ENCODE peak calls at places on chromosomes 12 and 14, in ten cellular contexts. U, Y, M, I, X, C, O, D, V and A are unnamed samples.

GRCh38 chr12:78086553-78087362 is 256.1 kb downstream of the NAV3 start:
- DNase-seq in U (no peak), Y (no peak), M (peak; percentile 11), I (no peak), X (peak; percentile 44), C (no peak), O (no peak), D (no peak), V (no peak), A (peak; percentile 24)

GRCh38 chr14:72574687-72575086 is 319.2 kb downstream of the DPF3 start:
- DNase-seq in U (no peak), Y (no peak), M (no peak), I (peak; percentile 3), X (no peak), C (no peak), O (no peak), D (no peak), V (no peak), A (no peak)

GRCh38 chr14:32939254-32940065 is 781 bp downstream of the NPAS3 start:
- DNase-seq in U (no peak), Y (peak; percentile 71), M (peak; percentile 63), I (peak; percentile 18), X (peak; percentile 78), C (peak; percentile 90), O (peak; percentile 86), D (no peak), V (peak; percentile 54), A (peak; percentile 68)

GRCh38 chr14:71618047-71618446 is 314.2 kb upstream of the RGS6 start:
- DNase-seq in U (no peak), Y (no peak), M (no peak), I (no peak), X (no peak), C (no peak), O (no peak), D (no peak), V (no peak), A (no peak)

GRCh38 chr14:77654001-77654431 is 37.6 kb upstream of the SPTLC2 start:
- DNase-seq in U (no peak), Y (no peak), M (no peak), I (no peak), X (no peak), C (no peak), O (no peak), D (no peak), V (no peak), A (no peak)

GRCh38 chr14:101986953-101987352 is 22.6 kb downstream of the DYNC1H1 start:
- DNase-seq in U (no peak), Y (no peak), M (no peak), I (no peak), X (no peak), C (no peak), O (no peak), D (no peak), V (no peak), A (no peak)

GRCh38 chr12:44765796-44766195 is 110.3 kb downstream of the NELL2 start:
- DNase-seq in U (no peak), Y (no peak), M (no peak), I (no peak), X (no peak), C (no peak), O (no peak), D (no peak), V (no peak), A (no peak)

GRCh38 chr14:32254952-32255679 is 52.0 kb upstream of the RNU6-8 start:
- DNase-seq in U (peak; percentile 65), Y (peak; percentile 68), M (peak; percentile 83), I (peak; percentile 56), X (peak; percentile 76), C (peak; percentile 75), O (peak; percentile 80), D (peak; percentile 76), V (peak; percentile 77), A (peak; percentile 59)

GRCh38 chr14:50006141-50006540 is 110.2 kb downstream of the VCPKMT start:
- DNase-seq in U (no peak), Y (no peak), M (no peak), I (no peak), X (peak; percentile 76), C (no peak), O (no peak), D (no peak), V (no peak), A (no peak)

GRCh38 chr14:51523243-51523642 is 128.5 kb upstream of the FRMD6 start:
- DNase-seq in U (no peak), Y (no peak), M (no peak), I (no peak), X (no peak), C (no peak), O (no peak), D (no peak), V (no peak), A (no peak)
- H3K4me3 ChIP-seq in U (no peak overlapping the region), Y (no peak overlapping the region), M (no peak overlapping the region), I (no peak overlapping the region), X (no peak overlapping the region), C (no peak overlapping the region), O (no peak overlapping the region), D (no peak overlapping the region), V (no peak overlapping the region), A (no peak overlapping the region)

GRCh38 chr12:15212877-15213276 is 8.3 kb downstream of the RERG start:
- DNase-seq in U (no peak), Y (no peak), M (no peak), I (no peak), X (no peak), C (no peak), O (no peak), D (no peak), V (no peak), A (no peak)
- H3K27ac ChIP-seq in U (no peak overlapping the region), Y (no peak overlapping the region), M (no peak overlapping the region), I (no peak overlapping the region), X (no peak overlapping the region), C (no peak overlapping the region), O (no peak overlapping the region), D (peak overlapping the region; percentile 2), V (no peak overlapping the region), A (no peak overlapping the region)

DNA sequence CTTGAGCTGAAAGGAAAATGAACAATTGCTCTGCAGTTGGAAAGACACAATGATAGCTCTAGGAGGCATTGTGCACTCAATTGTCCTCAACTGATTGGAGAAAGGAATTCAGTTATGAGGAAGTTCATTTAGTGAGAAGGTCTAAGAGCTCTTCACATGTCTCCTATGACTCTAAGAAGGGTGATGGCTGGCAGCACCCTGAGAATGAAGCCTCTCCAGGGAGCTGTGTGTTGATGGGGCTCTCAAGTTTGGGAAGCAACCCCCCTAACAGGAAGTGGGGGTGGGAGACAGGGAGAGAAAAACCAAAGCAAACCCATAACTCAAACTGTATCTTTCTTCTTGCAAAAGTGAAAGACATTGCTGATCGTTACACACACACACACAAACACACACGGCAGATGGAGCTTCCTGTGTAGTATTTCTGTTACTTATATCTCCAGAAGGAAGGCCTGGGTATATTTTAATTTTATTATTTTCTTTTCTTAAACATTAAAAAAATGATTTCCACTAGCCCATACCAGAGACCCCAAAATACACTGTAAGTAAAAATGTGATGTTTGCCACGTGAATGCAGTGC is 21.2 kb downstream of the CHST11 start:
- DNase-seq in U (no peak), Y (no peak), M (no peak), I (no peak), X (no peak), C (peak; percentile 40), O (no peak), D (no peak), V (no peak), A (no peak)
- H3K4me3 ChIP-seq in U (peak overlapping the region; percentile 61), Y (no peak overlapping the region), M (no peak overlapping the region), I (no peak overlapping the region), X (no peak overlapping the region), C (no peak overlapping the region), O (no peak overlapping the region), D (no peak overlapping the region), V (no peak overlapping the region), A (no peak overlapping the region)

GRCh38 chr12:52022841-52023181 is 16.1 kb downstream of the TAMALIN start:
- DNase-seq in U (no peak), Y (no peak), M (peak; percentile 42), I (no peak), X (peak; percentile 74), C (no peak), O (peak; percentile 34), D (no peak), V (no peak), A (no peak)

GRCh38 chr12:52026267-52026666 is 19.5 kb downstream of the TAMALIN start:
- DNase-seq in U (no peak), Y (no peak), M (no peak), I (no peak), X (no peak), C (peak; percentile 75), O (no peak), D (no peak), V (no peak), A (no peak)

GRCh38 chr12:52023182-52023975 is 16.6 kb downstream of the TAMALIN start:
- DNase-seq in U (peak; percentile 90), Y (peak; percentile 49), M (peak; percentile 78), I (peak; percentile 36), X (peak; percentile 96), C (peak; percentile 72), O (peak; percentile 91), D (no peak), V (peak; percentile 65), A (peak; percentile 89)

GRCh38 chr12:52025301-52026172 is 18.8 kb downstream of the TAMALIN start:
- DNase-seq in U (peak; percentile 88), Y (peak; percentile 61), M (peak; percentile 90), I (peak; percentile 78), X (peak; percentile 87), C (peak; percentile 89), O (peak; percentile 93), D (peak; percentile 92), V (peak; percentile 86), A (peak; percentile 83)

DNA sequence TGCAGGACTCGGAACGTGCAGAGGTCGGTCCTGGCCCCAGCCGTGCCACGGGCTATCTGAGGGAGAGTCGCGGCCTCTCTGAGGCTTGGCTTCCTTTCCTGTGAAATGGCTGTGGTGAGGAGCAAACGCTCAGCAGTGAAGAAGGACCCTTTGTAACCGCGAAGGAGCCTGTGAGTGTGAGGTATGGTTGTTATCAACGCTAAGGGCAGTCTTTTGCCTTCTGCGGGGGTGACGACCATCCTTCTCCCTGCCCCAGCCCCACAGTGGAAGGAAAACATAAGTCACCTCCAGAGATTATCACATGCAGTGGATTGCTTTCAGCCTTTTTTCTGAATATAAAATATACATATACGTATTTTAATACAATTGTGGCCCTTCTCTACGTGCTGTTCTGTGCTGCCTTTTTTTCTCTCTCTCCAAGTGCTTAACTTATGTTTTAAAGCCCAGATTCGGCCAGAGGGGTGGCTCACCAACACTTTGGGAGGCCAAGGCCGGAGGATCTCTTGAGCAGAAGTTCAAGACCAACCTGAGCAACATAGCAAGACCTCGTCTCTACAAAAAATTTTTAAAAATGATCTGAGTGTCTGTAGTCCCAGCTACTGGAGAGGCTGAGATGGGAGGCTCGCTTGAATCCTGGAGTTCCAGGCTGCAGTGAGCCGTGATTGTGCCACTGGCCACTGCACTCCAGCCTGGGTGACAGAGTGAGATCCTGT is 17.4 kb downstream of the TAMALIN start:
- DNase-seq in U (peak; percentile 59), Y (no peak), M (no peak), I (no peak), X (no peak), C (no peak), O (no peak), D (no peak), V (no peak), A (no peak)
- H3K27ac ChIP-seq in U (peak overlapping the region; percentile 56), Y (no peak overlapping the region), M (no peak overlapping the region), I (no peak overlapping the region), X (no peak overlapping the region), C (no peak overlapping the region), O (peak overlapping the region; percentile 9), D (peak overlapping the region; percentile 55), V (no peak overlapping the region), A (peak overlapping the region; percentile 94)

GRCh38 chr12:91180162-91180561 is 2.5 kb downstream of the DCN start:
- DNase-seq in U (no peak), Y (no peak), M (no peak), I (no peak), X (no peak), C (no peak), O (no peak), D (no peak), V (no peak), A (no peak)
- H3K4me3 ChIP-seq in U (no peak overlapping the region), Y (peak overlapping the region; percentile 31), M (no peak overlapping the region), I (no peak overlapping the region), X (peak overlapping the region; percentile 42), C (peak overlapping the region; percentile 85), O (peak overlapping the region; percentile 50), D (peak overlapping the region; percentile 61), V (peak overlapping the region; percentile 94), A (peak overlapping the region; percentile 27)